ENCODE peak calls at places on chromosomes 13 and 19, in five cellular contexts. E, D, H, P and M are unnamed samples.

GRCh38 chr19:17616961-17617806 is 61.7 kb downstream of the COLGALT1 start:
- DNase-seq in D (peak; percentile 88), H (no peak), E (no peak), P (no peak), M (peak; percentile 9)

GRCh38 chr13:28671393-28671792 is 12.5 kb downstream of the POMP start:
- DNase-seq in P (no peak), E (no peak), H (no peak), D (no peak), M (no peak)

GRCh38 chr13:97849305-97849704 is 104.2 kb upstream of the IPO5 start:
- DNase-seq in E (no peak), D (no peak), P (peak; percentile 67), H (no peak), M (no peak)

GRCh38 chr13:30679483-30680330 is 55.6 kb upstream of the ALOX5AP start:
- DNase-seq in D (peak; percentile 50), H (no peak), E (peak; percentile 5), P (peak; percentile 35), M (peak; percentile 14)

GRCh38 chr13:59746291-59746962 is 417.3 kb downstream of the DIAPH3 start:
- DNase-seq in D (no peak), E (no peak), H (no peak), P (peak; percentile 87), M (no peak)

GRCh38 chr13:89205856-89206255 is 1534.7 kb downstream of the SLITRK5 start:
- DNase-seq in E (no peak), D (no peak), H (no peak), P (no peak), M (no peak)

GRCh38 chr13:48542138-48542537 is 9.3 kb upstream of the RCBTB2 start:
- DNase-seq in H (no peak), E (no peak), P (no peak), D (no peak), M (no peak)

GRCh38 chr13:23147827-23148226 is 33.0 kb upstream of the SGCG start:
- DNase-seq in E (no peak), P (no peak), H (no peak), D (peak; percentile 66), M (no peak)

GRCh38 chr19:17762505-17763229 is 11.4 kb downstream of the FCHO1 start:
- DNase-seq in P (no peak), H (no peak), E (no peak), D (peak; percentile 97), M (peak; percentile 16)

GRCh38 chr13:37775871-37776270 is 93.7 kb downstream of the TRPC4 start:
- DNase-seq in D (no peak), E (no peak), H (no peak), P (no peak), M (no peak)

GRCh38 chr19:38658462-38659306 is 11.2 kb downstream of the ACTN4 start:
- DNase-seq in H (no peak), E (peak; percentile 99), D (no peak), P (no peak), M (peak; percentile 84)

GRCh38 chr13:111668451-111668850 is 348.0 kb downstream of the TEX29 start:
- DNase-seq in E (no peak), H (no peak), P (no peak), D (peak; percentile 12), M (no peak)

GRCh38 chr13:63435668-63436275 is 2020.1 kb upstream of the PCDH20 start:
- DNase-seq in E (peak; percentile 71), D (no peak), P (no peak), H (no peak), M (peak; percentile 0)

GRCh38 chr19:31553844-31554215 is 204.6 kb upstream of the TSHZ3 start:
- DNase-seq in E (no peak), H (no peak), P (no peak), D (no peak), M (no peak)

GRCh38 chr13:80048802-80049201 is 292.1 kb downstream of the SPRY2 start:
- DNase-seq in E (peak; percentile 78), D (peak; percentile 30), H (peak; percentile 77), P (peak; percentile 66), M (peak; percentile 12)

DNA sequence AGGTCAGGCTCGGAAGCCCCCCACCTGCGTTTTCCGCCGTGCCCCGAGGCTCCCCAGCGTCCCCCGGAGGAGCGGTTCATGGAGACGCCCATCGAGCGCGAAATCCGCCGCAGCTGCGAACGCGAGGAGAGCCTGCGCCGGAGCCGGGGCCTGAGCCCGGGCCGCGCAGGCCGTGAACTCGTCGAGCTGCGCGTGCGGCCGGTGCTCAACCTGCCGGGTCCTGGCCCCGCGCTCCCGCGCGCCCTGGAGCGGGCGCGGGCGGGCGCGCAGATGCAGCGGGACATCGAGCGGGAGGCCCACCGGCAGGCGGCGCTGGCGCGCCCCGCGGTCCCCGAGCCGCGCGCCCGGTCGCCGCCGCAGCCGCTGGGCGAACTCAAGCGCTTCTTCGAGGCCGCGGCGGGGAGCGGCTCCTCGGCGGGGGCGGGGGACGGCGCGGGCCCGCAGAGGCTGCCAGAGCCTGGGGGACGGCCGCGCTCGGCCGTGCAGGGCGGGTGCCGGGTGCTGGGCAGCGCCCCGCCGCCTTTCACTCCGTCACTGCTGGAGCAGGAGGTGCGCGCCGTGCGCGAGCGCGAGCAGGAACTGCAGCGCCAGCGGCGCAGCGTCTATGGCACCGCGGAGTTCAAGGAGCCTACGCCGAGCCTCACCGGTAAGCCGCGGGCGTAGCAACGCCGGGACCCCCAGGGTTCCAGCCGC is 792 bp downstream of the MISP3 start:
- DNase-seq in P (peak; percentile 83), D (peak; percentile 73), H (peak; percentile 69), E (no peak), M (peak; percentile 78)
- TF ChIP-seq CTCF in P (no peak), D (no peak), H (peak; percentile 93), E (peak; percentile 25), M (peak; percentile 35)

GRCh38 chr13:26112843-26113242 is 61.0 kb upstream of the SHISA2 start:
- DNase-seq in P (no peak), H (no peak), E (no peak), D (no peak), M (no peak)
- TF ChIP-seq CTCF in P (no peak), H (no peak), E (peak; percentile 20), D (peak; percentile 72), M (peak; percentile 17)

DNA sequence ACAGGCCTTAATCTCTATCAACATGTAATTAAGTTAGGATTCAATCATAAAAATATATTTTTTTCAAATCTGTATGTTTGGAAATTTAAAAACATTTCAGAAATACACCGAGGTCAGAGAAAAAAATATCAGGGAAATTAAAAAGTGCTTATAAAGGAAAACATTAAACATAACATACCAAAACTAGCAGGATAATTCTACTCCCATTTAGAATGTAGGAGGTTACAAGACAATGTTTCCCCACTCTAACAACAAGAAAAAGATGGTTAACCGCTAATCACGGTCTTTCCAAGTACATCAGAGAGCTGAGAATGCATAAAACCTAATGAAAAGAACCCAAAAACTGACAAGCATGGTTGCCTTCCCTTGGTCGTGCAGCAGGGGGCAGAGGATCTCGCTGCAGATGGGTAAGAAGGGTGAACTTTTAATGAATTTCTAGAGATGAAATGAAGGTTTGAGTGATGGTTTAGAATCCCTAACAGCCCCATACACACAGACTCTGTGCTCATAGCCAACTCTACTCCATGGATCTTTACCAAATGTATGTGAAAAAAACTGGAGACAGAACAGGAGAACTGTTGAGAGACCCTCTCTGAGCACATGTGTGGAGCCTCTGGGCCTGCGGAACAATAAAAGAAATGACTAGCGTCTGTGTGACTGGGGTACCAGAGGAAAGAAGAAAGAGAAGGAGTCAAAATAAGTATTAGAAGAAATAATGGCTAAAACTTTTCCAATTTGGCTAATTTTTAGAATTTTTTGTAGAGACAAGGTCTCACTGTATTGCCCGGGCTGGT is 51.3 kb upstream of the LSM14A start:
- DNase-seq in D (peak; percentile 57), E (no peak), H (no peak), P (peak; percentile 50), M (peak; percentile 62)
- TF ChIP-seq CTCF in D (peak; percentile 83), E (peak; percentile 90), H (peak; percentile 43), P (peak; percentile 74), M (peak; percentile 87)

GRCh38 chr19:48611872-48612271 is 3.0 kb downstream of the FAM83E start:
- DNase-seq in H (no peak), E (no peak), D (no peak), P (no peak), M (no peak)

GRCh38 chr19:48607359-48607755 is 815 bp downstream of the SPACA4 start:
- DNase-seq in E (no peak), P (no peak), H (no peak), D (no peak), M (no peak)

GRCh38 chr19:48609571-48610108 is 3.1 kb downstream of the SPACA4 start:
- DNase-seq in H (no peak), P (no peak), E (no peak), D (peak; percentile 26), M (no peak)

GRCh38 chr19:48606463-48607358 is at the start of gene SPACA4:
- DNase-seq in D (peak; percentile 23), P (no peak), H (no peak), E (no peak), M (no peak)

DNA sequence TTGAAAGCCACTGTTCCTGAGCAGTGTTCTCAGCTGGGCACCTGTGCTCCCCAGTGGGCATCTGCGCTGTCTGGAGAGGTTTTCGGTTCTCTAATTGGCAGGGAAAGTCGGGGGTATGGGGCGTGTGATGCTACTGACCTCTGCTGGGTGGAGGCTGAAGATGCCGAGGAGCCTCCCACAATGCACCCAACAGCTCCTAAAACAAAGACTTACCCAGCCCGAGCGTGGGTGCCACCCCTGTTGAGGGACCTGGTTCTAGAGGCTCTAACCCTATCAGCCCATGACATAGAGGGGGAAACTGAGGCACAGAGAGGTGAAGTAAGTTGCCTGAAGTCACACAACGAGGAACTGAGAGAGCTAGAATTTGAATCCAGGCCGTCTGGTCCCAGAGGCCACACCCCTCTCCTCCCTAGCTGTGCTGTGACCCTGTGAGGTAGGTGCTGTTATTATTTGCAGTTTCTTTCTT is 2.3 kb downstream of the SPACA4 start:
- DNase-seq in H (no peak), P (peak; percentile 68), E (no peak), D (peak; percentile 81), M (peak; percentile 66)
- TF ChIP-seq CTCF in H (peak; percentile 10), P (peak; percentile 83), E (peak; percentile 55), D (peak; percentile 74), M (peak; percentile 54)